ENCODE peak calls at places on chromosomes 7 and 10, in ten cellular contexts. Q is CD4-positive, alpha-beta T cell; R is AG10803; D is Caco-2; A is lower lobe of right lung; C is dorsolateral prefrontal cortex; S is GM20000; E is right lobe of liver; Z is body of pancreas; L is AG09319. W is an unnamed sample.
A peak's percentile ranks its signal among the peaks of the same experiment; 100 is the strongest.

GRCh38 chr7:148912758-148913541 is 28.9 kb upstream of the EZH2 start:
- DNase-seq in Q (no peak), R (no peak), D (no peak), A (no peak), C (no peak), S (peak; percentile 41), E (no peak), Z (no peak), L (no peak), W (no peak)

GRCh38 chr7:52911326-52911725 is 124.1 kb upstream of the POM121L12 start:
- DNase-seq in Q (no peak), R (no peak), D (no peak), A (no peak), C (no peak), S (no peak), E (no peak), Z (no peak), L (no peak), W (no peak)

GRCh38 chr10:110335314-110336064 is 30.8 kb upstream of the SMNDC1 start:
- DNase-seq in Q (no peak), R (peak; percentile 27), D (no peak), A (no peak), C (no peak), S (no peak), E (no peak), Z (no peak), L (no peak), W (no peak)

GRCh38 chr10:12995425-12995861 is 6.1 kb downstream of the CCDC3 start:
- DNase-seq in Q (no peak), R (no peak), D (no peak), A (no peak), C (no peak), S (no peak), E (no peak), Z (no peak), L (no peak), W (no peak)

GRCh38 chr7:132654150-132654549 is 77.9 kb upstream of the PLXNA4 start:
- DNase-seq in Q (no peak), R (no peak), D (peak; percentile 11), A (no peak), C (no peak), S (peak; percentile 56), E (no peak), Z (no peak), L (no peak), W (no peak)

GRCh38 chr10:91034494-91035157 is 113.7 kb upstream of the ANKRD1 start:
- DNase-seq in Q (no peak), R (peak; percentile 38), D (no peak), A (peak; percentile 60), C (peak; percentile 45), S (no peak), E (peak; percentile 60), Z (peak; percentile 63), L (peak; percentile 18), W (peak; percentile 74)

GRCh38 chr10:42953684-42954674 is 122.9 kb upstream of the RET start:
- DNase-seq in Q (no peak), R (no peak), D (no peak), A (no peak), C (peak; percentile 20), S (no peak), E (peak; percentile 30), Z (no peak), L (no peak), W (peak; percentile 8)

GRCh38 chr7:16098585-16099179 is 322.7 kb downstream of the CRPPA start:
- DNase-seq in Q (no peak), R (peak; percentile 12), D (peak; percentile 29), A (no peak), C (no peak), S (no peak), E (no peak), Z (no peak), L (no peak), W (no peak)

DNA sequence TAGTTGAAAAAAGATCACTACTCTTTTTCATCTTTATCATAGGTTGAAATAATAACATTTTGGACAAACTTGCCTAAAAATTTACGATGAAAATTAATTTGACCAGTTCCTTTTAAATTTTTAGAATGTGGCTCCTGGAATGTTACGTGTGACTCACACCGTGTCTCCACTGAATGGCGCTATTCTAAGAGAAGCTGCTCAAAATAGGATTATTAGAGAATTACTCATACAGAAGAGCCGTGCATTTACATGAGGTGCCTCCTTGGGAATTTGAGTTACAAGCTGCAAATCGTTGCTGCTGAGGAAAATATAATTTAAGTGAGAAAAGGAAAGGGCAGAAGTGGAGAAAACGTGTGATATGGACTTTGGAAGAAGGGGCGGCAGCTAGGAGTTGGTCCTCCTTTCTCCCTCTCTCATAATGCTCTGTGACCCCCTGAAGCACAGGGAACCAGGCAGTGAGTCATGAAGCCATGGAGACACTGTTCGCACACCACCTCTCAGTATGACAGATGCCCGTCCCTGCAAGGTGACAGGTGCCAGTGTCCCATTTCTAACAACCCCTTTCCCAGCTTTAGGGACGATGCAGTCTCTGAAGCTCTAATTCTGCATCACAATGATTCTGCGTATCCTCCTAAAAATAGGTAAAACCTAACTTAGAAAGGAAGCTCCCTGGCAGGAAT is 323.2 kb upstream of the COBL start:
- DNase-seq in Q (no peak), R (no peak), D (no peak), A (no peak), C (no peak), S (no peak), E (no peak), Z (no peak), L (no peak), W (no peak)
- TF ChIP-seq CTCF in Q (no peak), R (no peak), D (no peak), A (no peak), C (no peak), S (no peak), E (no peak), Z (no peak), L (no peak), W (no peak)

DNA sequence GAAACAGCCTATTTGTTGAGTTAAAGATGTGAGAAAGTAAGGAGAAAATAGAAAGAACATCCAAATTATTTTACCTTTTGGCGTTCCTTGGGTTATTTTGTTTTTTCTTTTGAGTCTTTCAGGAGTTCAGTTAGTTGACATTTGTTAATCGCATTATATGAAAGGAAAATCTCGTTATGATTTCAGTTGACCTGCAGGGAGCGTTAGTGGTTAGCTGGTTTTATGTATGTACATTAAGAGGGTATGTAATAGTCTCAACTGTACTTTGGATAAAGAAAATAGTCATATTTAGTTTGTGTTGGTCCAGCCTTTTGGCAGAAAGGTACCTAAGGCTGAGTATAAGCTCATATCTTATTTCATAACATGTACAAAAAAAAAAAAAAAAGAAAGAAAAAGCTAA is 4.0 kb downstream of the BMPER start:
- DNase-seq in Q (no peak), R (no peak), D (no peak), A (no peak), C (no peak), S (no peak), E (no peak), Z (no peak), L (no peak), W (no peak)
- TF ChIP-seq CTCF in Q (no peak), R (no peak), D (no peak), A (no peak), C (no peak), S (no peak), E (no peak), Z (no peak), L (no peak), W (no peak)

GRCh38 chr7:69967699-69968450 is 369.6 kb downstream of the AUTS2 start:
- DNase-seq in Q (no peak), R (no peak), D (no peak), A (no peak), C (no peak), S (no peak), E (no peak), Z (no peak), L (no peak), W (no peak)

GRCh38 chr7:69968969-69969368 is 370.7 kb downstream of the AUTS2 start:
- DNase-seq in Q (no peak), R (no peak), D (no peak), A (no peak), C (no peak), S (no peak), E (no peak), Z (no peak), L (no peak), W (no peak)

GRCh38 chr7:69962856-69963149 is 364.5 kb downstream of the AUTS2 start:
- DNase-seq in Q (no peak), R (peak; percentile 17), D (no peak), A (no peak), C (no peak), S (no peak), E (no peak), Z (no peak), L (no peak), W (no peak)

GRCh38 chr7:69963388-69963787 is 365.1 kb downstream of the AUTS2 start:
- DNase-seq in Q (no peak), R (no peak), D (no peak), A (no peak), C (no peak), S (no peak), E (no peak), Z (no peak), L (no peak), W (no peak)

DNA sequence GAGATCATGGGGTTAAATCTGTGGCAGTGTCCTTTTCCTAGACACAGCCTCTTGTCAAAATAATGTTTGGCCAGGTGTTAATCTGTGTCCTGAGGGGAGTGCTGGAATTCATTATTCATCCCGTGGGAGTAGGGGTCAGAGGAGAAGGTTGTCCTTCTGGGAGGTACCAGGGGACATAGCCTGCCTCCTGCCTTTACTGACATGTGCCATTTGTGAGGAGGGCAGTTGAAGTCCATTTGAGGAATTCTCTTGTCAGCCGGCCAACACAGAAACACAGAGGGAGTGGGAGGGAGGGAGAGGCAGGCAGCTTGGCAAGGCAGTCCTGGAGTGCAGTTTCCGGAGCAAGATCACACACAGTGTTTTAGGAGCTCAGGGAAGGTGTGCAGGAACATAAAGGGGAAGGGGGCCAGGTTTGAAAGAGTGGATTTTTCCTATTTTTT is 368.9 kb downstream of the AUTS2 start:
- DNase-seq in Q (no peak), R (peak; percentile 10), D (no peak), A (peak; percentile 45), C (no peak), S (no peak), E (no peak), Z (peak; percentile 7), L (no peak), W (no peak)
- TF ChIP-seq CTCF in Q (no peak), R (no peak), D (no peak), A (no peak), C (no peak), S (no peak), E (no peak), Z (no peak), L (no peak), W (no peak)

GRCh38 chr7:70189261-70189660 is 591.0 kb downstream of the AUTS2 start:
- DNase-seq in Q (no peak), R (peak; percentile 69), D (no peak), A (no peak), C (no peak), S (no peak), E (no peak), Z (no peak), L (no peak), W (no peak)

GRCh38 chr7:70189776-70190175 is 591.5 kb downstream of the AUTS2 start:
- DNase-seq in Q (no peak), R (peak; percentile 5), D (no peak), A (no peak), C (no peak), S (no peak), E (no peak), Z (no peak), L (no peak), W (no peak)

GRCh38 chr7:70190266-70190665 is 592.0 kb downstream of the AUTS2 start:
- DNase-seq in Q (no peak), R (peak; percentile 18), D (no peak), A (no peak), C (no peak), S (no peak), E (no peak), Z (no peak), L (no peak), W (no peak)

DNA sequence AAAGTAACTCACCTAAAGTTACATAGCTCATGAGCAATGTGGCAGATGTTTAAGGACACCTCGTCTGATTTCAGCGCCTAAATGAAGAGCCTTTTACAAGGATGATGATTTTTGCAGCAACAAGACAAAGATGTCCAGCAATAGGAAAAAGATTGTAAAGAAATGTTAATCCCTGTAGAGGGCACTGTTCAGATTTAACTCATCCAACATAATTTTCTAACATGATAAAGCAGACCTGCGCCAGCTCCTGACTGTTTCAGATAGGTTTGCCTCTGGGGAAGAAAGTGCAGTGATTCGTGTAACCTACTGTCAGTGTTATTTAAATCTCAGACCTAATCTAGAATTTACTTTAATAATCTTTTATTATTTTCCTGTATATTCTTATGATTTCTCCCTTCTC is 595.2 kb downstream of the AUTS2 start:
- DNase-seq in Q (no peak), R (peak; percentile 31), D (no peak), A (no peak), C (no peak), S (peak; percentile 19), E (no peak), Z (no peak), L (no peak), W (no peak)
- TF ChIP-seq CTCF in Q (no peak), R (peak; percentile 42), D (no peak), A (peak; percentile 27), C (peak; percentile 19), S (no peak), E (peak; percentile 53), Z (peak; percentile 10), L (no peak), W (no peak)

W was measured in omental fat pad.